ENCODE peak calls at places on chromosomes 6 and 20, in eight cellular contexts. X is CD8-positive, alpha-beta memory T cell; K is uterus; E is colonic mucosa; A is aorta; H is lung; I is thyroid gland; R is lower lobe of right lung. J is an unnamed sample.

GRCh38 chr20:23114018-23114417 is 27.9 kb upstream of the CD93 start:
- DNase-seq in X (no peak), K (no peak), E (no peak), A (peak; percentile 47), H (no peak), I (peak; percentile 19), R (peak; percentile 70), J (no peak)

GRCh38 chr20:56764671-56765070 is 135.6 kb downstream of the TFAP2C start:
- DNase-seq in X (no peak), K (no peak), E (no peak), A (no peak), H (no peak), I (no peak), R (no peak), J (no peak)

GRCh38 chr6:2141644-2142290 is 103.6 kb downstream of the GMDS start:
- DNase-seq in X (no peak), K (no peak), E (no peak), A (no peak), H (no peak), I (no peak), R (no peak), J (no peak)

GRCh38 chr6:150038202-150038830 is 13.0 kb upstream of the RAET1L start:
- DNase-seq in X (no peak), K (no peak), E (no peak), A (peak; percentile 67), H (no peak), I (peak; percentile 25), R (no peak), J (no peak)

GRCh38 chr6:30883743-30884520 is at the start of gene DDR1:
- DNase-seq in X (peak; percentile 65), K (peak; percentile 89), E (peak; percentile 86), A (peak; percentile 90), H (peak; percentile 59), I (peak; percentile 87), R (peak; percentile 76), J (no peak)

GRCh38 chr6:95417856-95418255 is 159.5 kb upstream of the MANEA start:
- DNase-seq in X (no peak), K (no peak), E (no peak), A (no peak), H (no peak), I (no peak), R (no peak), J (no peak)

GRCh38 chr6:10259676-10260075 is 155.2 kb downstream of the TFAP2A start:
- DNase-seq in X (no peak), K (no peak), E (no peak), A (no peak), H (no peak), I (no peak), R (no peak), J (no peak)

GRCh38 chr6:43803783-43804549 is 34.0 kb downstream of the VEGFA start:
- DNase-seq in X (no peak), K (no peak), E (peak; percentile 59), A (peak; percentile 44), H (peak; percentile 64), I (no peak), R (no peak), J (no peak)

GRCh38 chr6:128275030-128275429 is 245.4 kb downstream of the PTPRK start:
- DNase-seq in X (no peak), K (no peak), E (no peak), A (no peak), H (no peak), I (no peak), R (no peak), J (no peak)

GRCh38 chr20:56731496-56731895 is 102.4 kb downstream of the TFAP2C start:
- DNase-seq in X (no peak), K (no peak), E (no peak), A (peak; percentile 0), H (no peak), I (no peak), R (no peak), J (no peak)

GRCh38 chr6:19159087-19159486 is 678.1 kb upstream of the ID4 start:
- DNase-seq in X (no peak), K (no peak), E (no peak), A (no peak), H (no peak), I (no peak), R (no peak), J (no peak)

GRCh38 chr20:45095753-45096371 is 5.1 kb downstream of the KCNS1 start:
- DNase-seq in X (peak; percentile 68), K (peak; percentile 28), E (peak; percentile 57), A (no peak), H (peak; percentile 60), I (peak; percentile 33), R (no peak), J (peak; percentile 77)

GRCh38 chr6:107636486-107636885 is 146.6 kb downstream of the SOBP start:
- DNase-seq in X (no peak), K (no peak), E (no peak), A (no peak), H (no peak), I (no peak), R (no peak), J (no peak)

GRCh38 chr6:33759887-33760629 is 13.4 kb upstream of the IP6K3 start:
- DNase-seq in X (no peak), K (no peak), E (no peak), A (no peak), H (no peak), I (no peak), R (no peak), J (no peak)

GRCh38 chr20:32569380-32570305 is 15.5 kb downstream of the NOL4L start:
- DNase-seq in X (no peak), K (no peak), E (no peak), A (no peak), H (no peak), I (no peak), R (no peak), J (no peak)

GRCh38 chr20:32572271-32572968 is 12.7 kb downstream of the NOL4L start:
- DNase-seq in X (no peak), K (no peak), E (no peak), A (no peak), H (no peak), I (no peak), R (no peak), J (no peak)

GRCh38 chr20:32570401-32571190 is 14.5 kb downstream of the NOL4L start:
- DNase-seq in X (no peak), K (no peak), E (no peak), A (no peak), H (no peak), I (no peak), R (no peak), J (no peak)

GRCh38 chr20:32573167-32573851 is 11.8 kb downstream of the NOL4L start:
- DNase-seq in X (no peak), K (no peak), E (no peak), A (no peak), H (no peak), I (no peak), R (no peak), J (no peak)

GRCh38 chr20:32571566-32571965 is 13.6 kb downstream of the NOL4L start:
- DNase-seq in X (no peak), K (no peak), E (no peak), A (no peak), H (no peak), I (no peak), R (no peak), J (no peak)
- H3K27me3 ChIP-seq in X (no peaks in the 10 kb centered on the region), K (no peaks in the 10 kb centered on the region), E (no peaks in the 10 kb centered on the region), A (no peaks in the 10 kb centered on the region), H (no peaks in the 10 kb centered on the region), I (no peaks in the 10 kb centered on the region), R (no peaks in the 10 kb centered on the region), J (no peaks in the 10 kb centered on the region)

DNA sequence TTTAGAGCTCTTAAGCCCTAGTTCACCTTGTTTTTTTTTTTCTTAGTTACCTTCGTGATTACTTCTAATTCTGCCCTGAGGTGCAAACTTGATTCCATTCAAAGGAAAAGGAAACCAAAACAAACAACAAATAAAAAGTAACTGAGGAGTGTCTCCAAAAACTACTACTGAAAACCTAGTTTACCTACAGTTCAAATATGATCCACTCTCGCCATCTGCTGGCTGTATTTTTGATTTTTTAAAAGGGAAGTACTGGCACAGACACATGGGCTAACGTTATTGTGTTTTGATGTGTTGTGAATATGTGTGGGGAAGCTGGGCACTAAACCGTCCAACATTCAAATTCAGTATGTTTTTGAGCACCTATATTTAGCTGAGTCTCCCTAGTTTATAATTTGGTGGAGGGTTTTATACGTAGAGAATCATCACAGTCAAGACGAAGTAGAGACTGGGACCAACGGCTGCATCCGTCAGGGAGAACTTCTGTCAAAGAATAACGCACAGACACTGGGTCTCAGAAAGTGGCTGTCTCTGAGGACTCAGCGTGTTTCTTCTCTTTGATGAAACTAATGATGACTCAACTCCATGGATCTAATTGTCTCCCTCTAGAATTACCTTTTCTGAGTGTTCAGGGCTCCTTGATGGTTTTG is 373.5 kb upstream of the BTBD3 start:
- DNase-seq in X (no peak), K (peak; percentile 24), E (peak; percentile 57), A (no peak), H (no peak), I (peak; percentile 8), R (no peak), J (no peak)
- H3K4me3 ChIP-seq in X (no peak overlapping the region), K (no peak overlapping the region), E (no peak overlapping the region), A (no peak overlapping the region), H (no peak overlapping the region), I (no peak overlapping the region), R (no peak overlapping the region), J (no peak overlapping the region)

DNA sequence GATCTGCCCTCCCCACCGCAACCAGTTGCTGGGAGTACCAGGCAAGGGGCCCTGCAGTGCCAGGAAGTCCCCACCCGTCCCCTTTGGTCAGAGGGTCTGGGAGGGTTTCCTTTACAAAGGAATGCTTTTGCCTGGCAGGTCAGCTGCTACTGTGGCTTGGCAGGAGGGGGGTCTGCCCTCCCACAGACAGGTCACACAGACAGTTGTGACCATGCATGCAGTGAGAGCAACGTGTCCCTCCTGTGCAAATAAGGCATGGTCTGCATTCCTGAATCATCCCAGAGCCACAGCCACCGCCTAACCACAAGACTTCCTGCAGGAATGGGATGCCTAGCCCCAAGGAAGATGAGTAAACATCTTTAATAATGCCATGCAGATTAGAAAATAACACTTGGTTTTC is 439 bp upstream of the F13A1 start:
- DNase-seq in X (no peak), K (no peak), E (no peak), A (no peak), H (no peak), I (no peak), R (no peak), J (no peak)
- H3K27me3 ChIP-seq in X (peaks cover 7% of the 10 kb centered on the region), K (no peaks in the 10 kb centered on the region), E (no peaks in the 10 kb centered on the region), A (no peaks in the 10 kb centered on the region), H (peaks cover 5% of the 10 kb centered on the region), I (peaks cover 5% of the 10 kb centered on the region), R (peaks cover 33% of the 10 kb centered on the region), J (peaks cover 16% of the 10 kb centered on the region)

DNA sequence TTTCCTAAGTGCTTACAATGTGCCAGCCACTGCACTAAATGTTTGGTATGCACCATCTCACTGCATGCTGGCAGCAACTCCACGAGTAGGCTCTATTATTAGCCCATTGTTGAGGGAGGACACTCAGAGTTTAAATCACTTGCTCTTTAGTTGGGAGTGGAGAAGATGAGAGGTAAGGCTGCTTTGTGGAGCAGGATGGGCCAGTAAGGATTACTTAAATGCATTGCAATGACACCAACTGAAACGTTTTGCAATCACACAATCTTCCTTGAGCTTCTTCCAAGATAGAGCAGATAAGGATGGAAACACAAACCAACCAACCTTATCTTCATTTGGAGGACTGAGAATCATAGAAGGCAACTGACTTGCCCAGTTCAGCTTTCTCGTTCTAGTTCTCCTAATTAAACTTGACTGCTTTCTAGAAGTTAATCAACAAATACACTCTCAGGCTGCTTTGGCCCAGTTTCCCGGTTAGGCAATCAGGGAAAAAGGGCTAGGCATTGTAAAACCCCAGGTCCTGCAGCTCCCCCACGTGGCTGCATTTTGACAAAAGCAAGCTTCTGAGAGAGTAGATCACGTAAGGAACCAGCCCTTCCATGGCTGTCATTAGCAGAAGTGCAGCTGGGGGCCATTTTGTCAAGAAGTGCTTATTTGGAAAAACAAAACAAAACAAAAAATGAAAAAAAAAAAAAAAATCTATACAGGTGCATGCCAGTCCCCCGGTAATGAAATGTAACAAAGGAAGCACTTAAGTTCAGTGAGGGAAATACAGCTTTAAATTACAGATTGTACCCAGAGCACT is 130.6 kb downstream of the BCAS1 start:
- DNase-seq in X (peak; percentile 76), K (peak; percentile 84), E (peak; percentile 97), A (peak; percentile 92), H (peak; percentile 91), I (peak; percentile 95), R (peak; percentile 93), J (peak; percentile 97)
- H3K4me3 ChIP-seq in X (no peak overlapping the region), K (no peak overlapping the region), E (no peak overlapping the region), A (no peak overlapping the region), H (no peak overlapping the region), I (no peak overlapping the region), R (no peak overlapping the region), J (peak overlapping the region; percentile 6)

J was measured in tibial nerve.